ENCODE peak calls at places on chromosome 6, in eight cellular contexts. Y, D, B, A, H, R, M and P are unnamed samples.

GRCh38 chr6:75326557-75327258 is 42.1 kb upstream of the TMEM30A start:
- DNase-seq in Y (no peak), M (no peak), A (no peak), H (no peak), R (no peak), D (no peak), B (no peak), P (no peak)

GRCh38 chr6:132511159-132511835 is 1.6 kb downstream of the STX7 start:
- DNase-seq in H (no peak), Y (no peak), D (peak), R (no peak), M (peak), A (peak), B (no peak), P (no peak)

GRCh38 chr6:36428911-36429310 is 13.7 kb downstream of the PXT1 start:
- DNase-seq in M (no peak), A (no peak), B (no peak), D (no peak), Y (no peak), H (no peak), R (no peak), P (peak)

GRCh38 chr6:169841251-169841650 is 89.8 kb downstream of the ERMARD start:
- DNase-seq in M (no peak), Y (no peak), B (no peak), H (no peak), A (no peak), R (no peak), D (no peak), P (no peak)

GRCh38 chr6:137417411-137417810 is 76.8 kb downstream of the OLIG3 start:
- DNase-seq in Y (no peak), M (no peak), D (no peak), R (no peak), A (no peak), H (no peak), B (no peak), P (no peak)

GRCh38 chr6:43913388-43914271 is 143.6 kb downstream of the VEGFA start:
- DNase-seq in A (peak), B (no peak), D (no peak), R (no peak), Y (peak), M (no peak), H (no peak), P (no peak)

GRCh38 chr6:39330476-39330875 is 8.0 kb upstream of the KCNK16 start:
- DNase-seq in H (no peak), M (no peak), B (peak), A (no peak), Y (no peak), R (peak), D (peak), P (no peak)

GRCh38 chr6:130872250-130873095 is 45.3 kb downstream of the SMLR1 start:
- DNase-seq in R (peak), H (peak), B (peak), M (peak), D (peak), A (peak), Y (peak), P (peak)

GRCh38 chr6:152472325-152472724 is 164.8 kb downstream of the SYNE1 start:
- DNase-seq in D (no peak), M (no peak), B (no peak), H (no peak), A (no peak), R (no peak), Y (no peak), P (no peak)

GRCh38 chr6:33166811-33167210 is 25.5 kb downstream of the COL11A2 start:
- DNase-seq in H (no peak), R (no peak), Y (no peak), M (no peak), A (no peak), B (no peak), D (no peak), P (no peak)

GRCh38 chr6:38567436-38567835 is 72.3 kb downstream of the BTBD9 start:
- DNase-seq in A (peak), B (peak), M (peak), D (peak), H (no peak), Y (peak), R (peak), P (peak)

GRCh38 chr6:8180327-8181161 is 78.2 kb upstream of the EEF1E1 start:
- DNase-seq in Y (no peak), H (no peak), R (no peak), B (no peak), D (no peak), M (no peak), A (no peak), P (no peak)

GRCh38 chr6:169638388-169638787 is 63.4 kb downstream of the WDR27 start:
- DNase-seq in D (no peak), H (peak), A (no peak), M (no peak), Y (no peak), B (no peak), R (no peak), P (no peak)

GRCh38 chr6:139409026-139409425 is 34.6 kb upstream of the CITED2 start:
- DNase-seq in A (no peak), M (no peak), D (no peak), R (no peak), B (no peak), H (no peak), Y (no peak), P (no peak)

GRCh38 chr6:11653028-11653583 is 115.6 kb downstream of the TMEM170B start:
- DNase-seq in D (peak), Y (no peak), A (no peak), H (no peak), R (no peak), B (peak), M (peak), P (peak)

GRCh38 chr6:137044366-137045220 is at the start of gene IL20RA:
- DNase-seq in Y (peak), A (peak), R (peak), B (peak), M (peak), H (peak), D (peak), P (no peak)

GRCh38 chr6:11445146-11445545 is 92.4 kb upstream of the TMEM170B start:
- DNase-seq in B (no peak), H (no peak), M (no peak), D (no peak), Y (no peak), R (no peak), A (no peak), P (no peak)

GRCh38 chr6:71197770-71198169 is 90.8 kb upstream of the OGFRL1 start:
- DNase-seq in H (no peak), B (no peak), R (no peak), D (no peak), Y (no peak), M (no peak), A (no peak), P (peak)

GRCh38 chr6:139349464-139350020 is 24.9 kb downstream of the CITED2 start:
- DNase-seq in M (no peak), D (no peak), R (no peak), Y (no peak), B (no peak), A (no peak), H (no peak), P (no peak)

GRCh38 chr6:157151989-157152388 is 171.3 kb downstream of the TMEM242 start:
- DNase-seq in D (no peak), B (no peak), R (no peak), M (no peak), A (no peak), Y (no peak), H (no peak), P (peak)

GRCh38 chr6:121847806-121848522 is 412.5 kb downstream of the GJA1 start:
- DNase-seq in M (no peak), B (no peak), Y (no peak), D (no peak), H (no peak), R (peak), A (no peak), P (peak)

GRCh38 chr6:167819640-167820039 is 7.1 kb upstream of the AFDN start:
- DNase-seq in M (no peak), H (no peak), D (no peak), Y (no peak), R (no peak), A (no peak), B (no peak), P (no peak)

GRCh38 chr6:108648186-108648585 is 87.5 kb downstream of the FOXO3 start:
- DNase-seq in H (no peak), M (no peak), Y (no peak), A (no peak), D (no peak), B (no peak), R (no peak), P (no peak)

GRCh38 chr6:12246900-12247299 is 43.3 kb upstream of the EDN1 start:
- DNase-seq in R (no peak), D (no peak), H (no peak), B (no peak), M (no peak), Y (no peak), A (no peak), P (no peak)

GRCh38 chr6:131060311-131060710 is 2.7 kb downstream of the EPB41L2 start:
- DNase-seq in Y (no peak), B (no peak), H (no peak), D (no peak), A (no peak), M (no peak), R (no peak), P (no peak)

GRCh38 chr6:112325449-112325848 is 21.7 kb upstream of the RFPL4B start:
- DNase-seq in Y (no peak), D (no peak), B (no peak), M (no peak), R (no peak), A (no peak), H (no peak), P (no peak)

GRCh38 chr6:2545351-2545750 is 205.4 kb downstream of the MYLK4 start:
- DNase-seq in H (no peak), R (no peak), D (no peak), A (no peak), M (no peak), B (no peak), Y (no peak), P (peak)

GRCh38 chr6:9136141-9136865 is 701.0 kb upstream of the SLC35B3 start:
- DNase-seq in Y (no peak), B (no peak), D (no peak), R (no peak), H (no peak), A (no peak), M (no peak), P (no peak)

GRCh38 chr6:154356118-154356517 is 485 bp downstream of the IPCEF1 start:
- DNase-seq in H (no peak), M (no peak), Y (no peak), B (no peak), D (no peak), A (no peak), R (no peak), P (no peak)

GRCh38 chr6:120405947-120406346 is 928.3 kb downstream of the TBC1D32 start:
- DNase-seq in B (no peak), R (no peak), D (no peak), Y (no peak), M (no peak), A (no peak), H (peak), P (peak)

GRCh38 chr6:3269412-3269975 is 10.7 kb downstream of the PSMG4 start:
- DNase-seq in M (no peak), B (no peak), Y (no peak), R (no peak), D (no peak), H (no peak), A (no peak), P (no peak)

GRCh38 chr6:166939276-166939816 is 17.0 kb downstream of the RNASET2 start:
- DNase-seq in M (no peak), D (no peak), Y (no peak), H (no peak), R (no peak), A (no peak), B (no peak), P (no peak)

GRCh38 chr6:84197708-84198107 is 29.7 kb downstream of the CEP162 start:
- DNase-seq in B (no peak), A (no peak), D (no peak), M (no peak), Y (no peak), R (no peak), H (no peak), P (no peak)

GRCh38 chr6:3843379-3844096 is 5.6 kb upstream of the FAM50B start:
- DNase-seq in R (no peak), D (no peak), H (no peak), A (no peak), M (no peak), B (no peak), Y (no peak), P (no peak)

GRCh38 chr6:10847684-10848083 is 9.3 kb upstream of the MAK start:
- DNase-seq in B (no peak), H (no peak), Y (no peak), M (no peak), A (no peak), D (no peak), R (no peak), P (peak)

GRCh38 chr6:46764961-46765360 is 18.2 kb downstream of the ANKRD66 start:
- DNase-seq in D (no peak), M (no peak), H (no peak), A (no peak), B (no peak), Y (no peak), R (no peak), P (no peak)

GRCh38 chr6:5302995-5303622 is 41.8 kb downstream of the FARS2 start:
- DNase-seq in R (peak), H (peak), D (no peak), A (peak), M (peak), B (peak), Y (peak), P (no peak)

GRCh38 chr6:164013480-164014208 is 599.1 kb downstream of the QKI start:
- DNase-seq in A (no peak), H (no peak), Y (no peak), M (peak), R (no peak), D (no peak), B (no peak), P (no peak)

DNA sequence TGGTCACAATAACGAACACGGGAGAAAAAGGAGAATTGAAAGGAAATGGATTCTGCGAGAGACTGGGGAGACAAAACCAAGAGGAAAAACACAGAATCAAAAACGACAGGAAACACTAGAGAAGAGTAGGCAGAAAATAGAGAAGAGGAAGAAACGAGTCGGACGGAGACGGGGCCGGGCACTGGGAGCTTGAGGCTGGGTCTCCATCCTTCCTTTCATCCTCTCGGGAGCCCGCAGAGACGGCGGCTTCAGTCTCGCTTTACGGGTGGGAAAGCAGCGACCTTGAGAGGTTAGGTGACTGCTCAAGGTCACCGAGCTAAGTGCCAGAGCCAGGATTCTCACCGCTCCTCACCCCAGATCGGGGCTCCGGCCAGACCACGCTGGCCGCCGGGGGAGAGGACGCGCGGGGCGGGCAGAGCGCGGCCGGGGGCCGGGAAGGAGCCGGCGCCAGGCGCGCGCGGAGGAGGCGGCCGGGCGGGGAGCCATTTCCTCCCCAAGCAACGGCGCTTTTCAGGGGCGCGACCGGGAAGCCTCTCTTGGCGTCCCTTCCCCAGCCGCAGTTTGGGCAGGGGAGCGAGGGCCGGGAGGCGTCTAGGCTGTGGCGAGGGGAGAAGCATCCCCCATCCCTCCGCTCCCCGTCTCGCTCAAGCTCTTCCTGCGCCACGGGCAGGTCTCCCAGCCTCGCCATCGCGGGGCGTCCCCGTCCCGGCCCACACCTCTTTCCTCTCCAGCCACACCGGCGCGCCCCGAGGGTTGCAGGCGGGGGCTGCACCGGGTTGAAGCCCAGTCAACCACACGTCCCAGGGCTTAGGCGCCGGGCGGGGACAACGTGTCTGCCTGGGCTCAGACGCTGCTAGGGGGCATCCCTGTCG is 24.0 kb upstream of the MAP3K7 start:
- DNase-seq in Y (peak), A (no peak), H (peak), R (no peak), M (peak), D (peak), B (peak), P (peak)
- H3K27ac ChIP-seq in Y (peak), A (peak), H (no peak), R (peak), M (peak), D (no peak), B (no peak), P (no peak)

GRCh38 chr6:24513602-24514001 is 18.8 kb downstream of the ALDH5A1 start:
- DNase-seq in Y (no peak), D (no peak), A (peak), B (no peak), R (no peak), H (no peak), M (no peak), P (no peak)

GRCh38 chr6:24520929-24521546 is 26.3 kb downstream of the ALDH5A1 start:
- DNase-seq in H (peak), R (no peak), D (peak), Y (peak), A (peak), B (peak), M (peak), P (peak)

GRCh38 chr6:24522090-24522820 is 27.5 kb downstream of the ALDH5A1 start:
- DNase-seq in B (no peak), A (no peak), Y (no peak), M (no peak), R (no peak), H (no peak), D (no peak), P (no peak)

GRCh38 chr6:24522821-24523175 is 28.0 kb downstream of the ALDH5A1 start:
- DNase-seq in A (no peak), Y (no peak), M (no peak), R (no peak), B (no peak), H (no peak), D (no peak), P (no peak)

GRCh38 chr6:24517659-24518538 is 23.1 kb downstream of the ALDH5A1 start:
- DNase-seq in B (no peak), M (no peak), D (no peak), A (no peak), Y (no peak), R (no peak), H (no peak), P (no peak)
- H3K27ac ChIP-seq in B (no peak), M (no peak), D (no peak), A (peak), Y (no peak), R (no peak), H (no peak), P (no peak)

GRCh38 chr6:42332916-42333315 is 115.3 kb upstream of the MRPS10 start:
- DNase-seq in A (no peak), Y (no peak), B (no peak), H (no peak), R (no peak), M (no peak), D (no peak), P (no peak)

GRCh38 chr6:42335896-42336295 is 115.8 kb downstream of the TRERF1 start:
- DNase-seq in Y (no peak), R (no peak), D (no peak), H (no peak), A (no peak), B (no peak), M (no peak), P (no peak)

GRCh38 chr6:42334870-42335269 is 116.9 kb downstream of the TRERF1 start:
- DNase-seq in H (no peak), A (no peak), B (no peak), D (no peak), R (no peak), M (no peak), Y (no peak), P (no peak)

GRCh38 chr6:42331019-42331418 is 113.4 kb upstream of the MRPS10 start:
- DNase-seq in M (no peak), R (no peak), A (no peak), B (no peak), Y (no peak), H (no peak), D (no peak), P (peak)

GRCh38 chr6:42333622-42334021 is 116.0 kb upstream of the MRPS10 start:
- DNase-seq in M (no peak), D (no peak), R (no peak), H (no peak), A (no peak), Y (no peak), B (no peak), P (no peak)
- H3K27ac ChIP-seq in M (no peak), D (no peak), R (no peak), H (no peak), A (no peak), Y (no peak), B (no peak), P (no peak)

GRCh38 chr6:151284012-151284411 is 44.2 kb downstream of the AKAP12 start:
- DNase-seq in Y (no peak), D (no peak), H (no peak), B (no peak), M (no peak), R (no peak), A (no peak), P (no peak)

GRCh38 chr6:151288711-151289398 is 49.1 kb downstream of the AKAP12 start:
- DNase-seq in Y (no peak), D (no peak), M (no peak), H (no peak), A (no peak), B (no peak), R (no peak), P (no peak)

GRCh38 chr6:151284431-151285060 is 44.8 kb downstream of the AKAP12 start:
- DNase-seq in R (no peak), M (no peak), A (no peak), H (no peak), B (no peak), D (no peak), Y (no peak), P (peak)

GRCh38 chr6:151286192-151286591 is 46.4 kb downstream of the AKAP12 start:
- DNase-seq in M (no peak), D (no peak), B (peak), R (no peak), H (no peak), Y (no peak), A (no peak), P (no peak)

DNA sequence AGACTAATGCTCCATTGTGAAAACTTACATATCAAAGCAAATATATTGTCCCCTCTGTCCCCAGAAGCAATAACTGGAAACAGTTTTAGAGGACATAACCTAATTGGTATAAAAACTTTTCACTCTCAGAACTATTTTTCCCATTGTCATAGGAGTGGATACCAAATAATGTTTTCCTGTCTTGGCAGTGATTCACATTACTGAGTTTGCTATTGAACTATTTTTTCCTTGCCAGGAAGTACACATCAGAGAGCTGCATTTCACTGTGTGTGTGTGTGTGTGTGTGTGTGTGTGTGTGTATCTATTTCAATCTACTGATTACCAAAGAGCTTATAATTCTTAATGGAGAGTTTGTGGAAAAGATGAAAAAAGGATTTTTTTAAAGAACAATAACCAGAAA is 45.4 kb downstream of the AKAP12 start:
- DNase-seq in M (no peak), Y (no peak), D (no peak), R (no peak), A (no peak), H (no peak), B (peak), P (peak)
- H3K27ac ChIP-seq in M (no peak), Y (peak), D (no peak), R (no peak), A (peak), H (no peak), B (no peak), P (peak)

GRCh38 chr6:14478396-14479225 is 361.0 kb downstream of the CD83 start:
- DNase-seq in H (no peak), M (no peak), B (no peak), A (no peak), D (no peak), Y (no peak), R (no peak), P (no peak)
- H3K27ac ChIP-seq in H (no peak), M (no peak), B (no peak), A (peak), D (no peak), Y (no peak), R (no peak), P (no peak)

GRCh38 chr6:90285611-90286381 is 10.8 kb downstream of the BACH2 start:
- DNase-seq in M (peak), A (peak), H (no peak), Y (peak), R (peak), B (peak), D (peak), P (no peak)
- H3K27ac ChIP-seq in M (no peak), A (peak), H (no peak), Y (peak), R (no peak), B (no peak), D (no peak), P (no peak)